ENCODE peak calls at places on chromosome X, in four cellular contexts. One of them, this sample, is unnamed.

GRCh38 chrX:118632862-118633261 is 94.5 kb upstream of the IL13RA1 start:
- DNase-seq in GM12878: no peak
- DNase-seq in CD8-positive, alpha-beta T cell: no peak
- DNase-seq in spleen: no peak
- DNase-seq in this sample: no peak

GRCh38 chrX:12984629-12985303 is 9.9 kb downstream of the TMSB4X start:
- DNase-seq in spleen: no peak
- DNase-seq in GM12878: no peak
- DNase-seq in CD8-positive, alpha-beta T cell: peak; percentile 50
- DNase-seq in this sample: no peak

GRCh38 chrX:154779261-154779660 is 16.6 kb downstream of the DKC1 start:
- DNase-seq in CD8-positive, alpha-beta T cell: no peak
- DNase-seq in GM12878: no peak
- DNase-seq in spleen: no peak
- DNase-seq in this sample: no peak

GRCh38 chrX:13093489-13094140 is 49.2 kb upstream of the FAM9C start:
- DNase-seq in GM12878: no peak
- DNase-seq in CD8-positive, alpha-beta T cell: peak; percentile 26
- DNase-seq in spleen: no peak
- DNase-seq in this sample: no peak

GRCh38 chrX:101348452-101349222 is at the start of gene TIMM8A:
- DNase-seq in spleen: peak; percentile 94
- DNase-seq in CD8-positive, alpha-beta T cell: peak; percentile 69
- DNase-seq in GM12878: peak; percentile 31
- DNase-seq in this sample: peak; percentile 75

GRCh38 chrX:118839334-118839958 is 15.8 kb downstream of the ZCCHC12 start:
- DNase-seq in CD8-positive, alpha-beta T cell: peak; percentile 64
- DNase-seq in spleen: peak; percentile 90
- DNase-seq in GM12878: no peak
- DNase-seq in this sample: peak; percentile 76

GRCh38 chrX:153873282-153874090 is 12.5 kb downstream of the L1CAM start:
- DNase-seq in GM12878: no peak
- DNase-seq in CD8-positive, alpha-beta T cell: no peak
- DNase-seq in spleen: peak; percentile 68
- DNase-seq in this sample: peak; percentile 88

GRCh38 chrX:134734343-134735001 is 76.2 kb upstream of the PLAC1 start:
- DNase-seq in spleen: no peak
- DNase-seq in GM12878: no peak
- DNase-seq in CD8-positive, alpha-beta T cell: no peak
- DNase-seq in this sample: no peak

GRCh38 chrX:124208675-124209074 is 123.8 kb upstream of the TEX13D start:
- DNase-seq in GM12878: no peak
- DNase-seq in CD8-positive, alpha-beta T cell: no peak
- DNase-seq in spleen: no peak
- DNase-seq in this sample: no peak

GRCh38 chrX:24025741-24026402 is 1.1 kb downstream of the KLHL15 start:
- DNase-seq in CD8-positive, alpha-beta T cell: no peak
- DNase-seq in GM12878: no peak
- DNase-seq in spleen: no peak
- DNase-seq in this sample: no peak

GRCh38 chrX:152220612-152221011 is 82.2 kb upstream of the MAGEA10 start:
- DNase-seq in GM12878: no peak
- DNase-seq in spleen: no peak
- DNase-seq in CD8-positive, alpha-beta T cell: no peak
- DNase-seq in this sample: no peak

GRCh38 chrX:143632625-143633387 is 3.1 kb downstream of the SLITRK4 start:
- DNase-seq in CD8-positive, alpha-beta T cell: no peak
- DNase-seq in GM12878: no peak
- DNase-seq in spleen: no peak
- DNase-seq in this sample: no peak

GRCh38 chrX:43809463-43809862 is 72.8 kb downstream of the MAOB start:
- DNase-seq in CD8-positive, alpha-beta T cell: no peak
- DNase-seq in spleen: no peak
- DNase-seq in GM12878: no peak
- DNase-seq in this sample: no peak

GRCh38 chrX:154457491-154458115 is 478 bp upstream of the PLXNA3 start:
- DNase-seq in CD8-positive, alpha-beta T cell: peak; percentile 60
- DNase-seq in GM12878: no peak
- DNase-seq in spleen: peak; percentile 89
- DNase-seq in this sample: peak; percentile 67

GRCh38 chrX:40449396-40449795 is 131.4 kb upstream of the ATP6AP2 start:
- DNase-seq in spleen: no peak
- DNase-seq in GM12878: no peak
- DNase-seq in CD8-positive, alpha-beta T cell: no peak
- DNase-seq in this sample: no peak

GRCh38 chrX:70044541-70045245 is 5.0 kb downstream of the AWAT2 start:
- DNase-seq in GM12878: no peak
- DNase-seq in CD8-positive, alpha-beta T cell: no peak
- DNase-seq in spleen: peak; percentile 70
- DNase-seq in this sample: no peak

GRCh38 chrX:77275392-77275791 is 171.8 kb upstream of the FGF16 start:
- DNase-seq in spleen: no peak
- DNase-seq in CD8-positive, alpha-beta T cell: no peak
- DNase-seq in GM12878: no peak
- DNase-seq in this sample: no peak

DNA sequence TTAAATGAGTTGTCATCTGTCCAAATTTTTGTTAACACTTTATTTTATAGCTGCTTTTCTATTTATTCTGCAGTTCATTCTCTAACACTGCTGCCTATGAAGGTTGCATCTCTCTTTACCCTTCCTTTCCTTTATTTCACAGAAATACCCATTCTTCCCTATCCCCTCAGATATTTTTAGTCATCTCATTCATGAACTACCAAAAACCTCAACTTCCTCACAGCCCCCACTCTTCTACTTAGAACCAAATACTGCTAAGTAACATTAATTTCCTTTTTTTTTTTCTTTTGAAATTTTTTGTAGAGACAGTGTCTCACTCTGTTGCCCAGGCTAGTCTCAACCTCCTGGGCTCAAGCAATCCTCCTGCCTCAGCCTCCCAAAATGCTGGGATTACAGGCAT is 10.0 kb downstream of the SNX12 start:
- DNase-seq in GM12878: no peak
- DNase-seq in CD8-positive, alpha-beta T cell: no peak
- DNase-seq in spleen: no peak
- DNase-seq in this sample: no peak
- H3K4me3 ChIP-seq in GM12878: no peak overlapping the region
- H3K4me3 ChIP-seq in CD8-positive, alpha-beta T cell: no peak overlapping the region
- H3K4me3 ChIP-seq in spleen: no peak overlapping the region
- H3K4me3 ChIP-seq in this sample: no peak overlapping the region

GRCh38 chrX:110466790-110467189 is 108.1 kb downstream of the RTL9 start:
- DNase-seq in CD8-positive, alpha-beta T cell: no peak
- DNase-seq in spleen: no peak
- DNase-seq in GM12878: no peak
- DNase-seq in this sample: no peak

DNA sequence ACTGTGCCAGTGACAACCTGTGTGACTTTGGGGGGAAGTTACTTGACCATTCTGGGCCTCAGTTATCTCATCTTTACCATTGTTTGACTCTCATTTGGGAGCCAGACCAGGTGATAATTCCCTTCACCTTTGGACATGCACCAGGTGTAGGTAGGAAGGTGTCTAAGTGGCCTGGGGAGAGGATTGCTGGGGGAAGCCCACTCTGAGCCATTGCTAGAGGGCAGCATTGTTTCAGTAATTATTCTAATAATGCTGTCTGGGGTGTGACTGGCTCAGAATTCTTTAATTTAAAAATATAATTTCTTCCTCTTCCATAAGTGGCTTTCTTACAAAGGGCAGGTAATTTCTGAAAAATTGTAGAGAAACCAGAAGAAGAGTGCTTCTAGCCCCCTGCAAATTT is 104.3 kb downstream of the RTL9 start:
- DNase-seq in CD8-positive, alpha-beta T cell: no peak
- DNase-seq in GM12878: no peak
- DNase-seq in spleen: no peak
- DNase-seq in this sample: no peak
- H3K27ac ChIP-seq in CD8-positive, alpha-beta T cell: no peak overlapping the region
- H3K27ac ChIP-seq in GM12878: no peak overlapping the region
- H3K27ac ChIP-seq in spleen: no peak overlapping the region
- H3K27ac ChIP-seq in this sample: no peak overlapping the region

GRCh38 chrX:38982370-38982769 is 181.1 kb downstream of the MID1IP1 start:
- DNase-seq in GM12878: no peak
- DNase-seq in spleen: no peak
- DNase-seq in CD8-positive, alpha-beta T cell: no peak
- DNase-seq in this sample: no peak
- H3K4me3 ChIP-seq in GM12878: no peak overlapping the region
- H3K4me3 ChIP-seq in spleen: no peak overlapping the region
- H3K4me3 ChIP-seq in CD8-positive, alpha-beta T cell: no peak overlapping the region
- H3K4me3 ChIP-seq in this sample: no peak overlapping the region

GRCh38 chrX:38061335-38061734 is 55.0 kb downstream of the SYTL5 start:
- DNase-seq in spleen: no peak
- DNase-seq in GM12878: no peak
- DNase-seq in CD8-positive, alpha-beta T cell: no peak
- DNase-seq in this sample: no peak
- H3K27ac ChIP-seq in spleen: no peak overlapping the region
- H3K27ac ChIP-seq in GM12878: no peak overlapping the region
- H3K27ac ChIP-seq in CD8-positive, alpha-beta T cell: no peak overlapping the region
- H3K27ac ChIP-seq in this sample: no peak overlapping the region

This sample was measured in WERI-Rb-1.